ENCODE peak calls at places on chromosomes 2 and 18, in ten cellular contexts. L is epithelial cell of esophagus; X is lower leg skin; F is Panc1; M is mammary epithelial cell; E is A549; B is sigmoid colon; N is CD8-positive, alpha-beta T cell; O is fibroblast of mammary gland; S is mesendoderm. A is an unnamed sample.

GRCh38 chr18:10049721-10050120 is 135.9 kb downstream of the VAPA start:
- DNase-seq in B (no peak), N (no peak), O (peak; percentile 44), S (no peak), X (no peak), M (no peak), L (no peak), E (no peak), F (no peak), A (no peak)

GRCh38 chr2:236254674-236255073 is 9.5 kb downstream of the ASB18 start:
- DNase-seq in X (no peak), E (no peak), L (no peak), B (no peak), N (no peak), S (no peak), M (no peak), O (no peak), F (no peak), A (no peak)

GRCh38 chr2:23299796-23300195 is 85.2 kb upstream of the KLHL29 start:
- DNase-seq in S (no peak), N (no peak), L (no peak), M (no peak), B (no peak), E (no peak), X (no peak), O (no peak), F (no peak), A (no peak)

GRCh38 chr18:44793685-44794084 is 113.0 kb downstream of the SETBP1 start:
- DNase-seq in M (no peak), L (no peak), O (no peak), F (no peak), B (no peak), N (no peak), S (no peak), E (no peak), X (no peak), A (no peak)

GRCh38 chr2:240644171-240644651 is 18.9 kb downstream of the GPR35 start:
- DNase-seq in O (no peak), N (peak; percentile 44), X (peak; percentile 5), L (no peak), M (no peak), F (no peak), B (peak; percentile 54), E (no peak), S (no peak), A (no peak)

GRCh38 chr2:10097352-10098148 is 17.3 kb upstream of the CYS1 start:
- DNase-seq in L (peak; percentile 67), B (peak; percentile 86), M (peak; percentile 65), F (peak; percentile 50), S (peak; percentile 88), E (peak; percentile 97), N (no peak), O (peak; percentile 53), X (no peak), A (no peak)

GRCh38 chr2:10448208-10448645 is at the start of gene ODC1:
- DNase-seq in E (peak; percentile 80), O (peak; percentile 84), S (peak; percentile 96), M (peak; percentile 88), F (no peak), L (peak; percentile 83), X (peak; percentile 92), N (peak; percentile 99), B (peak; percentile 97), A (peak; percentile 97)

GRCh38 chr2:62099523-62100175 is 96.3 kb upstream of the B3GNT2 start:
- DNase-seq in E (no peak), S (no peak), O (no peak), F (no peak), M (no peak), X (no peak), L (no peak), N (no peak), B (no peak), A (no peak)

GRCh38 chr2:43054367-43054766 is 172.0 kb downstream of the ZFP36L2 start:
- DNase-seq in X (no peak), O (no peak), B (peak; percentile 60), F (no peak), E (no peak), L (no peak), N (no peak), S (no peak), M (no peak), A (no peak)

GRCh38 chr2:23330214-23330613 is 54.8 kb upstream of the KLHL29 start:
- DNase-seq in O (peak; percentile 14), F (no peak), N (no peak), M (no peak), X (no peak), L (peak; percentile 28), B (no peak), S (peak; percentile 88), E (peak; percentile 33), A (no peak)

GRCh38 chr18:63319383-63320040 is at the start of gene BCL2:
- DNase-seq in M (peak; percentile 32), O (peak; percentile 36), L (peak; percentile 37), N (no peak), B (peak; percentile 82), X (no peak), E (peak; percentile 6), F (no peak), S (peak; percentile 44), A (no peak)

GRCh38 chr18:35267161-35267651 is 22.8 kb downstream of the ZSCAN30 start:
- DNase-seq in M (no peak), F (no peak), N (peak; percentile 85), X (peak; percentile 63), S (no peak), L (peak; percentile 32), B (peak; percentile 93), O (peak; percentile 34), E (no peak), A (peak; percentile 31)

GRCh38 chr18:26073742-26074141 is 16.7 kb downstream of the SS18 start:
- DNase-seq in F (no peak), N (no peak), B (no peak), M (no peak), X (no peak), S (no peak), E (no peak), L (no peak), O (no peak), A (no peak)

GRCh38 chr2:62654423-62654791 is 51.1 kb upstream of the EHBP1 start:
- DNase-seq in E (no peak), X (no peak), B (no peak), F (no peak), M (peak; percentile 91), S (no peak), N (no peak), O (no peak), L (peak; percentile 79), A (no peak)

GRCh38 chr2:74759991-74760390 is 73.9 kb upstream of the HK2 start:
- DNase-seq in B (no peak), N (no peak), F (peak; percentile 52), O (peak; percentile 35), S (no peak), X (no peak), L (peak; percentile 66), E (no peak), M (no peak), A (no peak)

GRCh38 chr18:62586148-62586774 is 63.4 kb downstream of the ZCCHC2 start:
- DNase-seq in N (peak; percentile 68), L (peak; percentile 70), O (peak; percentile 77), S (peak; percentile 71), X (no peak), B (peak; percentile 78), F (peak; percentile 27), E (peak; percentile 61), M (peak; percentile 29), A (peak; percentile 13)

GRCh38 chr18:58937204-58937603 is 72.5 kb downstream of the ZNF532 start:
- DNase-seq in X (no peak), O (peak; percentile 45), L (peak; percentile 20), F (no peak), M (peak; percentile 30), B (no peak), S (no peak), N (no peak), E (no peak), A (no peak)

GRCh38 chr2:96470089-96470488 is 35.1 kb downstream of the NEURL3 start:
- DNase-seq in E (no peak), N (no peak), L (no peak), S (no peak), M (no peak), X (no peak), F (no peak), O (no peak), B (no peak), A (no peak)
- H3K4me3 ChIP-seq in E (no peak overlapping the region), N (no peak overlapping the region), L (no peak overlapping the region), S (no peak overlapping the region), M (no peak overlapping the region), X (no peak overlapping the region), F (no peak overlapping the region), O (no peak overlapping the region), B (no peak overlapping the region), A (peak overlapping the region; percentile 68)

GRCh38 chr2:127226520-127227263 is 6.6 kb upstream of the CYP27C1 start:
- DNase-seq in O (peak; percentile 86), X (no peak), F (peak; percentile 78), S (peak; percentile 58), B (no peak), L (peak; percentile 98), N (no peak), M (peak; percentile 92), E (peak; percentile 88), A (no peak)
- H3K4me3 ChIP-seq in O (no peak overlapping the region), X (no peak overlapping the region), F (peak overlapping the region; percentile 17), S (no peak overlapping the region), B (no peak overlapping the region), L (no peak overlapping the region), N (no peak overlapping the region), M (no peak overlapping the region), E (peak overlapping the region; percentile 24), A (peak overlapping the region; percentile 44)

DNA sequence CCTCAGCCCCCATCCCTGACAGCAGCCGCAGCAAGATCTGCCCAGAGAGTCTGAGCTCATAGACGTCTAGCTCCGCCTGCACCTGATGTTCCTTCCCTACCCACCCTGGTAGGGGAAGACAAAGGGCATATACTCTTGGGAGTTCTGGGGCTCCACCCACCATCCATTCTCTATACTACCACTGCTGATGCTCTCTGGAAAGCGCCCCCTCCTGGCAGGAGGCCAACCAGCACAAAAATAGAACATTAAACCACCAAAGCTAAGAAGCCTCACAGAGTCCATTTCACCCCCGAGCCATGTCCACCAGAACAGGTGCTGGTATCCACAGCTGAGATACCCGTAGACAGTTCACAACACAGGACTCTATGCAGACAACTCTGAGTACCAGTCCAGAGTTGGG is 662.6 kb upstream of the FAM98A start:
- DNase-seq in L (no peak), S (peak; percentile 11), N (no peak), X (no peak), B (no peak), E (no peak), O (no peak), F (no peak), M (no peak), A (no peak)
- H3K4me3 ChIP-seq in L (no peak overlapping the region), S (no peak overlapping the region), N (no peak overlapping the region), X (no peak overlapping the region), B (no peak overlapping the region), E (no peak overlapping the region), O (no peak overlapping the region), F (no peak overlapping the region), M (no peak overlapping the region), A (no peak overlapping the region)

DNA sequence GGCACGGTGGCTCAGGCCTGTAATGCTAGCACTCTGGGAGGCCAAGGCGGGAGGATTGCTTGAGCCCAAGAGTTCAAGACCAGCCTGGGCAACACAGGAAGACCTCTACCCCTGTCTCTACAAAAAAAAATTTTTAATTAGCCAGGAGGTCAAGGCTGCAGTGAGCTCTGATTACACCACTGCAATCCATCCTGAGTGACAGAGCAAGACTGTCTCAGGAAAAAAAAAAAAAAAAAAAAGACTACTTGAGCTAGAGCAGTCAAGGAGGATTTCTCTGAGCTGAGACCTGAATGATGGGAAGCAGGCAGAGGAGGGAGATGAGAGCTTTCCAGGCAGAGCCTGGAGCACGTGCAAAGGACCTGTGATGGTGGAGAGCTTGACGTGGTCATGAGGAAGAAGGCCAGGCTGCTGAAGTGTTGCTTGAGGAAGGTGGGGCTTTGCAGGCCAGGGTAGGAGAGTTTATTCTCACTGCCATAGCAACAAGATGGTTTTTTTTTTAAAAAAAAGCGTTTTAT is 51.9 kb upstream of the POMC start:
- DNase-seq in N (no peak), L (no peak), F (no peak), M (no peak), E (no peak), O (no peak), S (no peak), X (no peak), B (no peak), A (no peak)
- H3K4me3 ChIP-seq in N (no peak overlapping the region), L (no peak overlapping the region), F (no peak overlapping the region), M (no peak overlapping the region), E (no peak overlapping the region), O (no peak overlapping the region), S (no peak overlapping the region), X (no peak overlapping the region), B (no peak overlapping the region), A (no peak overlapping the region)